ENCODE peak calls at places on chromosomes 12 and 14, in seven cellular contexts. One of them, this sample, is unnamed.

GRCh38 chr12:89762498-89763170 is 54.0 kb upstream of the ATP2B1 start:
- DNase-seq in PC-3: peak; percentile 88
- DNase-seq in endodermal cell: no peak
- DNase-seq in A549: no peak
- DNase-seq in right lobe of liver: no peak
- DNase-seq in AG10803: no peak
- DNase-seq in OCI-LY7: no peak
- DNase-seq in this sample: no peak

GRCh38 chr12:110304061-110304551 is 23.1 kb downstream of the ATP2A2 start:
- DNase-seq in PC-3: peak; percentile 93
- DNase-seq in endodermal cell: no peak
- DNase-seq in A549: no peak
- DNase-seq in right lobe of liver: no peak
- DNase-seq in AG10803: peak; percentile 48
- DNase-seq in OCI-LY7: no peak
- DNase-seq in this sample: peak; percentile 54

GRCh38 chr12:132461526-132461925 is 28.4 kb upstream of the FBRSL1 start:
- DNase-seq in PC-3: no peak
- DNase-seq in endodermal cell: no peak
- DNase-seq in A549: no peak
- DNase-seq in right lobe of liver: no peak
- DNase-seq in AG10803: no peak
- DNase-seq in OCI-LY7: no peak
- DNase-seq in this sample: no peak

GRCh38 chr14:104290058-104290667 is 151.8 kb downstream of the KIF26A start:
- DNase-seq in PC-3: no peak
- DNase-seq in endodermal cell: peak; percentile 53
- DNase-seq in A549: no peak
- DNase-seq in right lobe of liver: peak; percentile 35
- DNase-seq in AG10803: no peak
- DNase-seq in OCI-LY7: no peak
- DNase-seq in this sample: no peak

GRCh38 chr14:91175802-91176201 is 61.9 kb downstream of the DGLUCY start:
- DNase-seq in PC-3: no peak
- DNase-seq in endodermal cell: no peak
- DNase-seq in A549: no peak
- DNase-seq in right lobe of liver: no peak
- DNase-seq in AG10803: no peak
- DNase-seq in OCI-LY7: no peak
- DNase-seq in this sample: no peak

GRCh38 chr12:93888964-93889363 is 211.8 kb downstream of the CRADD start:
- DNase-seq in PC-3: no peak
- DNase-seq in endodermal cell: no peak
- DNase-seq in A549: no peak
- DNase-seq in right lobe of liver: no peak
- DNase-seq in AG10803: no peak
- DNase-seq in OCI-LY7: no peak
- DNase-seq in this sample: no peak

GRCh38 chr12:91846466-91847055 is 299.1 kb downstream of the BTG1 start:
- DNase-seq in PC-3: no peak
- DNase-seq in endodermal cell: no peak
- DNase-seq in A549: no peak
- DNase-seq in right lobe of liver: no peak
- DNase-seq in AG10803: peak; percentile 6
- DNase-seq in OCI-LY7: no peak
- DNase-seq in this sample: no peak

GRCh38 chr14:32637582-32637981 is 301.1 kb upstream of the NPAS3 start:
- DNase-seq in PC-3: no peak
- DNase-seq in endodermal cell: no peak
- DNase-seq in A549: no peak
- DNase-seq in right lobe of liver: no peak
- DNase-seq in AG10803: no peak
- DNase-seq in OCI-LY7: no peak
- DNase-seq in this sample: no peak

GRCh38 chr12:104576980-104577925 is 120.5 kb downstream of the CHST11 start:
- DNase-seq in PC-3: no peak
- DNase-seq in endodermal cell: no peak
- DNase-seq in A549: no peak
- DNase-seq in right lobe of liver: no peak
- DNase-seq in AG10803: peak; percentile 55
- DNase-seq in OCI-LY7: no peak
- DNase-seq in this sample: no peak

GRCh38 chr14:88299865-88300264 is 23.2 kb downstream of the KCNK10 start:
- DNase-seq in PC-3: no peak
- DNase-seq in endodermal cell: no peak
- DNase-seq in A549: no peak
- DNase-seq in right lobe of liver: no peak
- DNase-seq in AG10803: no peak
- DNase-seq in OCI-LY7: peak; percentile 25
- DNase-seq in this sample: no peak

GRCh38 chr12:91432079-91432478 is 249.5 kb upstream of the DCN start:
- DNase-seq in PC-3: no peak
- DNase-seq in endodermal cell: no peak
- DNase-seq in A549: no peak
- DNase-seq in right lobe of liver: no peak
- DNase-seq in AG10803: no peak
- DNase-seq in OCI-LY7: no peak
- DNase-seq in this sample: peak; percentile 11

GRCh38 chr12:99455350-99456037 is 192.1 kb upstream of the GARIN6 start:
- DNase-seq in PC-3: peak; percentile 88
- DNase-seq in endodermal cell: peak; percentile 82
- DNase-seq in A549: peak; percentile 80
- DNase-seq in right lobe of liver: no peak
- DNase-seq in AG10803: peak; percentile 61
- DNase-seq in OCI-LY7: no peak
- DNase-seq in this sample: no peak

DNA sequence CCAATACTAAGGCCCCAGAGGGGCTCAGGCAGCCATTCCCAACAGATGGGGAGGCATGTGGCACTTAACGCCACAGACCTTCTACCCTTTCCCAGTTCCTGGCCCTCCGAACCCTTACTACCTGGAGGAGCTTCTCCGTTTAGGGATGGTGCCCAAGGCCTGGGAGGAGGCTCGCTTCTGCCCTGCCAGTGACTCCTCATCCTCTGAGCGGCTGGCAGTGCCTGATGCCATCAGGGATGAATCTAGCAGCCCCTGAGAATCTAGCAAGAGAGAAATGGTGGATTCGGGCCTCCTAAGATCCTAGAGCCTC is 2.0 kb downstream of the MCRS1 start:
- DNase-seq in PC-3: no peak
- DNase-seq in endodermal cell: no peak
- DNase-seq in A549: no peak
- DNase-seq in right lobe of liver: no peak
- DNase-seq in AG10803: no peak
- DNase-seq in OCI-LY7: no peak
- DNase-seq in this sample: no peak
- H3K4me3 ChIP-seq in PC-3: no peak overlapping the region
- H3K4me3 ChIP-seq in endodermal cell: no peak overlapping the region
- H3K4me3 ChIP-seq in A549: no peak overlapping the region
- H3K4me3 ChIP-seq in right lobe of liver: no peak overlapping the region
- H3K4me3 ChIP-seq in AG10803: no peak overlapping the region
- H3K4me3 ChIP-seq in OCI-LY7: no peak overlapping the region
- H3K4me3 ChIP-seq in this sample: no peak overlapping the region

GRCh38 chr14:99034711-99035171 is 237.3 kb downstream of the BCL11B start:
- DNase-seq in PC-3: no peak
- DNase-seq in endodermal cell: peak; percentile 73
- DNase-seq in A549: no peak
- DNase-seq in right lobe of liver: peak; percentile 37
- DNase-seq in AG10803: no peak
- DNase-seq in OCI-LY7: no peak
- DNase-seq in this sample: no peak
- TF ChIP-seq CTCF in PC-3: peak; percentile 25
- TF ChIP-seq CTCF in endodermal cell: peak; percentile 70
- TF ChIP-seq CTCF in A549: no peak
- TF ChIP-seq CTCF in right lobe of liver: no peak
- TF ChIP-seq CTCF in AG10803: no peak
- TF ChIP-seq CTCF in OCI-LY7: peak; percentile 22
- TF ChIP-seq CTCF in this sample: no peak

GRCh38 chr14:34693228-34693939 is 21.0 kb downstream of the CFL2 start:
- DNase-seq in PC-3: peak; percentile 32
- DNase-seq in endodermal cell: peak; percentile 87
- DNase-seq in A549: peak; percentile 83
- DNase-seq in right lobe of liver: peak; percentile 68
- DNase-seq in AG10803: no peak
- DNase-seq in OCI-LY7: peak; percentile 24
- DNase-seq in this sample: no peak
- H3K4me3 ChIP-seq in PC-3: no peak overlapping the region
- H3K4me3 ChIP-seq in endodermal cell: no peak overlapping the region
- H3K4me3 ChIP-seq in A549: peak overlapping the region; percentile 53
- H3K4me3 ChIP-seq in right lobe of liver: peak overlapping the region; percentile 60
- H3K4me3 ChIP-seq in AG10803: no peak overlapping the region
- H3K4me3 ChIP-seq in OCI-LY7: no peak overlapping the region
- H3K4me3 ChIP-seq in this sample: no peak overlapping the region

DNA sequence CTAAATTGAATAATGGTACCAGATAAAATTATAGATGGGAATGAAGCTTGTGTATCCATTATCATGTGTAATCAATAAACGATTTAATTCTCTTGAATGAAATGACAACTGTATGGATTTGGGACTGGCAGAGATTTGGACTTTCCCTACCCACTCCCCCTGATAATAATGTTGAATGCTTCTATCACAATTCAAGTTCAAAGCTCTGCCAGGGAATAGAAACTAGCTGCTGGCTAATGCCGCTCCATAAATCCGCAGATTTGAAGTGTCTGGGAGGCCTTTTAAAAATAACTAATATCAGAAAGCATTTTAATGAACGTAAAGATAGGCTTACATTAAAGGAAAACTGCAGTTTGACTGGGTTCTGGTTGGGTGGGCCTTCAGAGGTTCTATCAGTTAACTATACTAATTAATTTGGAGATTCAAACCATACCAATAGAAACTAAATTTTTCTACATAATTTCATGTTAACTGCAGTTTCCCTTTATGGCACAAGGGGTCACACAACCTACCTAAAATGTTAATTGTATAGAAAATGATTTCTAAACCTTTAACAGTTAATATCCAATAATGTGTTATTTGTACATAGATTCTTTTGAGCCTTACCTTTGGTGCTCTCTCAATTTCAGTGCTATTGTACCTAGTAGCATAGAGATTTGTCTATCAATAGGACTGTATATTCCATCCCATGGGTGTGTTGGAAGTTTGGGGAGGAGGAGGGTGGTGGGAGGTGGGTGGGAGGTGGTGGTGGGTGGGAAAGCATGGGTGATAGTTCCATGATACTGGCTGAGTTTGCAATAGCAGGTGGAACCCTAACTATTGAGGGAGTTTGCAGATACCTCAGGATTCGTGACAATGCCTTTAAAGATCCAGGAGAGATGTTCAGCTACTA is 4.9 kb downstream of the HNRNPA1 start:
- DNase-seq in PC-3: no peak
- DNase-seq in endodermal cell: no peak
- DNase-seq in A549: no peak
- DNase-seq in right lobe of liver: no peak
- DNase-seq in AG10803: no peak
- DNase-seq in OCI-LY7: no peak
- DNase-seq in this sample: no peak
- TF ChIP-seq CTCF in PC-3: peak; percentile 45
- TF ChIP-seq CTCF in endodermal cell: peak; percentile 67
- TF ChIP-seq CTCF in A549: peak; percentile 27
- TF ChIP-seq CTCF in right lobe of liver: peak; percentile 5
- TF ChIP-seq CTCF in AG10803: peak; percentile 54
- TF ChIP-seq CTCF in OCI-LY7: peak; percentile 69
- TF ChIP-seq CTCF in this sample: peak; percentile 14

DNA sequence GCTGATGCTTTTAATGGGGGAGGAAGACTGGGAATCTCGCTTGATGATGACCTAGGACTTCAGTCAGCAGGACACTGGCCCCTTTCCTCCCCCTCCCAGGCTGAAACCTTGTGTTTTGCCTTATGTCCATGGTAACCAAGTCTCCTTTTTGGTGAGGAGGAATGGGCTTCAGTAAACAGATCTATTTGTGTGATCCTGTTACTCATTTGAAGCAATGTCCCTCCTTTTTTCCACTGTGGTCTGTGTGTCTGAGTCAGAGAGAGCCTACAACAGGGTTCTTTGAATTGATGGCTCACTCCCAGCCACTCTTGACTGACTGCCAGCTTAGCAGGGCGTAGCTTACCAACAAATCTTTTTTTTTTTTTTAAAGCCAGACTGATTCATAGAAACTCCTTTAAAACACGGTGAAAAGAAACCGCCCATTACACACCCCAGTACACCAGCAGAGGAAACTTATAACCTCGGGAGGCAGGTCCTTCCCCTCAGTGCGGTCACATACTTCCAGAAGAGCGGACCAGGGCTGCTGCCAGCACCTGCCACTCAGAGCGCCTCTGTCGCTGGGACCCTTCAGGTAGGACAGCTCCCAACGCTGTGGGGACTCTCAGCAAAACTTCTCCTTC is at the start of gene EMP1:
- DNase-seq in PC-3: peak; percentile 98
- DNase-seq in endodermal cell: no peak
- DNase-seq in A549: peak; percentile 97
- DNase-seq in right lobe of liver: peak; percentile 84
- DNase-seq in AG10803: peak; percentile 100
- DNase-seq in OCI-LY7: no peak
- DNase-seq in this sample: peak; percentile 100
- H3K4me3 ChIP-seq in PC-3: peak within 1 kb of the TSS; percentile 100
- H3K4me3 ChIP-seq in endodermal cell: no peak within 1 kb of the TSS
- H3K4me3 ChIP-seq in A549: peak within 1 kb of the TSS; percentile 46
- H3K4me3 ChIP-seq in right lobe of liver: peak within 1 kb of the TSS; percentile 37
- H3K4me3 ChIP-seq in AG10803: peak within 1 kb of the TSS; percentile 91
- H3K4me3 ChIP-seq in OCI-LY7: no peak within 1 kb of the TSS
- H3K4me3 ChIP-seq in this sample: peak within 1 kb of the TSS; percentile 89

GRCh38 chr12:29322157-29322556 is 58.8 kb downstream of the ERGIC2 start:
- DNase-seq in PC-3: no peak
- DNase-seq in endodermal cell: no peak
- DNase-seq in A549: no peak
- DNase-seq in right lobe of liver: no peak
- DNase-seq in AG10803: no peak
- DNase-seq in OCI-LY7: no peak
- DNase-seq in this sample: no peak

GRCh38 chr12:29314421-29314820 is 66.6 kb downstream of the ERGIC2 start:
- DNase-seq in PC-3: no peak
- DNase-seq in endodermal cell: no peak
- DNase-seq in A549: no peak
- DNase-seq in right lobe of liver: no peak
- DNase-seq in AG10803: no peak
- DNase-seq in OCI-LY7: no peak
- DNase-seq in this sample: no peak

GRCh38 chr12:29320295-29321090 is 60.5 kb downstream of the ERGIC2 start:
- DNase-seq in PC-3: peak; percentile 98
- DNase-seq in endodermal cell: no peak
- DNase-seq in A549: peak; percentile 2
- DNase-seq in right lobe of liver: no peak
- DNase-seq in AG10803: peak; percentile 67
- DNase-seq in OCI-LY7: no peak
- DNase-seq in this sample: peak; percentile 79

GRCh38 chr12:29316772-29317171 is 64.2 kb downstream of the ERGIC2 start:
- DNase-seq in PC-3: peak; percentile 91
- DNase-seq in endodermal cell: peak; percentile 93
- DNase-seq in A549: no peak
- DNase-seq in right lobe of liver: no peak
- DNase-seq in AG10803: peak; percentile 42
- DNase-seq in OCI-LY7: no peak
- DNase-seq in this sample: peak; percentile 16

GRCh38 chr12:29317556-29318363 is 63.2 kb downstream of the ERGIC2 start:
- DNase-seq in PC-3: peak; percentile 96
- DNase-seq in endodermal cell: peak; percentile 78
- DNase-seq in A549: peak; percentile 69
- DNase-seq in right lobe of liver: no peak
- DNase-seq in AG10803: peak; percentile 42
- DNase-seq in OCI-LY7: peak; percentile 75
- DNase-seq in this sample: peak; percentile 76
- TF ChIP-seq CTCF in PC-3: peak; percentile 100
- TF ChIP-seq CTCF in endodermal cell: peak; percentile 100
- TF ChIP-seq CTCF in A549: peak; percentile 70
- TF ChIP-seq CTCF in right lobe of liver: peak; percentile 78
- TF ChIP-seq CTCF in AG10803: peak; percentile 57
- TF ChIP-seq CTCF in OCI-LY7: peak; percentile 95
- TF ChIP-seq CTCF in this sample: peak; percentile 38

This sample was measured in foreskin fibroblast.